ENCODE peak calls at places on chromosomes 7 and 10, in ten cellular contexts. R is iPS-NIHi11, H is D341Med, L is C1 segment of cervical spinal cord, U is HFF-Myc, I is KG1, Y is GM12865, Q is M059J, T is GM23248, S is HuH-7. C is an unnamed sample.

GRCh38 chr7:139023076-139023475 is 12.8 kb downstream of the ZC3HAV1L start:
- DNase-seq in R (no peak), H (no peak), L (no peak), U (no peak), I (no peak), Y (no peak), Q (no peak), T (no peak), S (no peak), C (no peak)

GRCh38 chr7:143909863-143910262 is 7.9 kb upstream of the TCAF1 start:
- DNase-seq in R (no peak), H (no peak), L (no peak), U (no peak), I (no peak), Y (no peak), Q (no peak), T (peak; percentile 78), S (no peak), C (no peak)

GRCh38 chr7:461453-462172 is 58.0 kb downstream of the PDGFA start:
- DNase-seq in R (peak; percentile 43), H (no peak), L (no peak), U (no peak), I (no peak), Y (no peak), Q (no peak), T (no peak), S (no peak), C (no peak)

GRCh38 chr10:133257489-133258065 is 19.1 kb downstream of the ADAM8 start:
- DNase-seq in R (peak; percentile 79), H (no peak), L (no peak), U (no peak), I (peak; percentile 11), Y (no peak), Q (no peak), T (peak; percentile 29), S (peak; percentile 88), C (no peak)

GRCh38 chr7:108296911-108297310 is 159.3 kb downstream of the NRCAM start:
- DNase-seq in R (no peak), H (no peak), L (no peak), U (no peak), I (no peak), Y (no peak), Q (peak; percentile 20), T (peak; percentile 8), S (no peak), C (no peak)

GRCh38 chr10:112953760-112954159 is 3.7 kb downstream of the TCF7L2 start:
- DNase-seq in R (no peak), H (no peak), L (no peak), U (no peak), I (no peak), Y (no peak), Q (no peak), T (peak; percentile 69), S (no peak), C (no peak)

GRCh38 chr7:146119016-146119415 is 2.4 kb downstream of the CNTNAP2 start:
- DNase-seq in R (no peak), H (no peak), L (no peak), U (no peak), I (no peak), Y (no peak), Q (no peak), T (no peak), S (no peak), C (no peak)

GRCh38 chr10:104580321-104580720 is 60.8 kb upstream of the SORCS3 start:
- DNase-seq in R (no peak), H (peak; percentile 34), L (no peak), U (no peak), I (no peak), Y (no peak), Q (peak; percentile 39), T (peak; percentile 83), S (no peak), C (no peak)

GRCh38 chr10:80500572-80501380 is 36.9 kb upstream of the SH2D4B start:
- DNase-seq in R (no peak), H (no peak), L (no peak), U (no peak), I (no peak), Y (peak; percentile 59), Q (peak; percentile 42), T (no peak), S (no peak), C (no peak)

GRCh38 chr10:125742465-125742864 is 23.0 kb downstream of the EDRF1 start:
- DNase-seq in R (no peak), H (no peak), L (no peak), U (no peak), I (no peak), Y (no peak), Q (peak; percentile 1), T (peak; percentile 39), S (no peak), C (no peak)